ENCODE peak calls at places on chromosomes 6 and 20, in four cellular contexts. B is stomach; Y is naive thymus-derived CD4-positive, alpha-beta T cell; N is hepatocyte. G is an unnamed sample.

GRCh38 chr6:149484733-149485700 is at the start of gene ZC3H12D:
- DNase-seq in B (peak; percentile 59), Y (peak; percentile 75), N (peak; percentile 79), G (no peak)

GRCh38 chr20:36644032-36644712 is 1.8 kb downstream of the SLA2 start:
- DNase-seq in B (no peak), Y (peak; percentile 57), N (no peak), G (no peak)

GRCh38 chr6:128173290-128173689 is 272.4 kb upstream of the THEMIS start:
- DNase-seq in B (no peak), Y (no peak), N (no peak), G (no peak)

GRCh38 chr6:47727391-47727790 is 29.0 kb downstream of the ADGRF4 start:
- DNase-seq in B (no peak), Y (no peak), N (no peak), G (no peak)

GRCh38 chr6:143486752-143487151 is 24.8 kb downstream of the FUCA2 start:
- DNase-seq in B (no peak), Y (no peak), N (no peak), G (no peak)

GRCh38 chr6:55175778-55176084 is 1.4 kb downstream of the HCRTR2 start:
- DNase-seq in B (no peak), Y (no peak), N (no peak), G (no peak)

GRCh38 chr6:7016238-7016637 is 91.5 kb upstream of the RREB1 start:
- DNase-seq in B (no peak), Y (no peak), N (no peak), G (no peak)

GRCh38 chr6:115891704-115892225 is 168.9 kb downstream of the FRK start:
- DNase-seq in B (no peak), Y (no peak), N (no peak), G (no peak)

GRCh38 chr20:25584905-25585704 is at the start of gene NINL:
- DNase-seq in B (peak; percentile 63), Y (peak; percentile 46), N (peak; percentile 91), G (no peak)

GRCh38 chr20:31497838-31498540 is 16.3 kb upstream of the HM13 start:
- DNase-seq in B (no peak), Y (no peak), N (peak; percentile 26), G (no peak)

GRCh38 chr20:49216991-49217578 is 2.1 kb upstream of the DDX27 start:
- DNase-seq in B (peak; percentile 98), Y (peak; percentile 92), N (peak; percentile 97), G (peak; percentile 99)

GRCh38 chr6:38796850-38797249 is 81.7 kb downstream of the DNAH8 start:
- DNase-seq in B (peak; percentile 33), Y (no peak), N (no peak), G (no peak)

GRCh38 chr20:17155401-17155800 is 71.4 kb upstream of the PCSK2 start:
- DNase-seq in B (no peak), Y (no peak), N (no peak), G (no peak)

GRCh38 chr20:51491393-51491792 is 51.1 kb downstream of the NFATC2 start:
- DNase-seq in B (no peak), Y (no peak), N (no peak), G (peak; percentile 61)

DNA sequence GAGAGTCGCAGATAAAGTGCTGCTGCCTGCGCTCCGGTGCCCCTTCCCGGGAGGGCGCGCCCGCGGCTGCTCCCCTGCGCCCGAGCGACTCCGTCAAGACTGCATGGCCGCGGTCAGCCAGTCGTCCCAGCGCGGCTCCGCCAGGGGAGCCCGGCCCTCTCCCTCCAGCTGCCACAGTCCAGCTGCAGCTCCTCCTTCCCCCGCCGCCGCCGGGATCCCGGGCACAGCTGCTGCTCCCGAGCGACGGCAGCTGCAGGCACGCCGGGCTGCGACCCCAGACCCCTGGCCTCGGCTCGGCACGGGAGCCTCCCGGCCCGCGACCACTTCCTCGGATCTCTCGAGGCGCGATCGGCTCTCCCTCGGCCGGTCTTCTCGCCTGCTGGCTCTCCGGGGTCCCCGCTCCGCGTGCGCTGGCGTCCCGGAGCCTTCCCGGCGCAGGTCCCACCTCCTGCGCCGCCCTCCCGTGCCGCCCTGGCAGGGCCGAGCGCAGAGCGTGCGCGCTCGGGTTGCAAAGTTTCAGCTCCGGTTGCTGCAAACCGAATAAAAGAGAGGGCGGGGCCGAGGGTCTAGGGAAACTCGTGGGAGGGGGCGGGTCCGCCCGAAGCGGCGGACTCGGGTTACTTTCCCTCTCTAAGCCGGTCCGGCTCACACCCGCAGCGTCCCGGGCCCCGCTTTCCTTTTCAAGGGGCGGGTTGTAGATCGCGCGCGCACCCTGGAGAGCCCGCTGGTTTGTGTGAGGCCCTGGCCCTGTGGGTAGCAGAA is at the start of gene CNKSR3:
- DNase-seq in B (peak; percentile 93), Y (no peak), N (peak; percentile 97), G (peak; percentile 90)
- H3K4me3 ChIP-seq in B (peak within 1 kb of the TSS; percentile 85), Y (no peak within 1 kb of the TSS), N (peak within 1 kb of the TSS; percentile 86), G (peak within 1 kb of the TSS; percentile 68)

DNA sequence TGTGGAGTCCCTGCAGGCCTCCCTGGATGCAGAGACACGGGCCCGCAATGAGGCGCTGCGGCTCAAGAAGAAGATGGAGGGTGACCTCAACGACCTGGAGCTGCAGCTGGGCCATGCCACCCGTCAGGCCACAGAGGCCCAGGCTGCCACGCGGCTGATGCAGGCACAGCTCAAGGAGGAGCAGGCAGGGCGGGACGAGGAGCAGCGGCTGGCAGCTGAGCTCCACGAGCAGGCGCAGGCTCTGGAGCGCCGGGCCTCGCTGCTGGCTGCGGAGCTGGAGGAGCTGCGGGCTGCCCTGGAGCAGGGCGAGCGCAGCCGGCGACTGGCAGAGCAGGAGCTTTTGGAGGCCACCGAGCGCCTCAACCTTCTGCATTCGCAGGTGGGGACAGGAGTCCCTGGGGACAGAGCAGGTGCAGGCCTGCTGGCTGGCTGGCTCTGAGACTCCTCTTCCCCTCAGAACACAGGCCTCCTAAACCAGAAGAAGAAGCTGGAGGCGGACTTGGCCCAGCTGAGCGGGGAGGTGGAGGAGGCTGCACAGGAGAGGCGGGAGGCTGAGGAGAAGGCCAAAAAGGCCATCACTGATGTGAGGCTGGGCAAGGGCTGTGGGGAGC is 44.7 kb downstream of the MYH7B start:
- DNase-seq in B (no peak), Y (no peak), N (no peak), G (no peak)
- H3K36me3 ChIP-seq in B (peaks cover 97% of the 10 kb centered on the region), Y (peaks cover 12% of the 10 kb centered on the region), N (no peaks in the 10 kb centered on the region), G (peaks cover 65% of the 10 kb centered on the region)

GRCh38 chr6:132663661-132664060 is 4.7 kb upstream of the TAAR1 start:
- DNase-seq in B (no peak), Y (no peak), N (no peak), G (no peak)
- H3K4me3 ChIP-seq in B (no peak overlapping the region), Y (no peak overlapping the region), N (no peak overlapping the region), G (no peak overlapping the region)

DNA sequence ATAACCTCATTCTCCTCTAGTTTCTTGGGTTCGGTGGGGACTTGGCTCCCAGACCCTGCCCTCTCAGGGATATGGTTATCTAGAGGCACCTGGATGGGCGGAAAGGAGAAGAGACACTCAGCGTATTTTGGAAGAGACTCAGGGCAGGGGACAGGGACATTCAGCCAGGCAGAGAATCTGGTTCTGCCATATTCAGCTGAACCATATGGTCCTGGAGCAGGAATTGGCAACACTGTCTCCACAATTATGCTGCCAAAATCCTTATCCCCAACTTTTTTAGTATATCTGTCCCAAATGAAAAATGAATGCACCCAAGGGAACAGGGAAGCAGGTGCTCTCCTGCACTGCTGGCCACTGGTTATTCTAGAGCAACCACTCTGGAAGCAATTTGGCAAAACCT is 17.7 kb downstream of the SDC4 start:
- DNase-seq in B (no peak), Y (no peak), N (no peak), G (no peak)
- H3K36me3 ChIP-seq in B (peaks cover 97% of the 10 kb centered on the region), Y (no peaks in the 10 kb centered on the region), N (peaks cover 4% of the 10 kb centered on the region), G (peaks cover 100% of the 10 kb centered on the region)

DNA sequence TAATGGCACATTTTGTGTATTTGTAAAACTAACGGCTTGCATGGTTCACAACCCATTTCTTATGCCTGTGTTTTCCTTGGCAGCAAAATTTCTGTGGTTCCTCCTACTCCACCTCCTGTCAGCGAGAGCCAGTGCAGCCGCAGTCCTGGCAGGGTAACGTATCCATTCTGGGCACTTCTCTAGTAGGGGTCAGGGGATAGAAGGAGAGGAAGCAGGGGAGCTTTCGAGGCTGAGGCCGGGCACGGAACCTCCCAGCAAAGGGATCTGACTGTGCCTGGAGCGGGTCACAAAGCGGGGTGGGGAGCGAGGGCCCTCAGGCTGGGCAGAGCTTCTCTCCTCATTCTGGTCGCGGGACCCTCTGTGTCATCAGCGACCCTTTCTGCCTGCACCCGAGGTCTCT is 58.4 kb downstream of the SYTL3 start:
- DNase-seq in B (peak; percentile 33), Y (no peak), N (peak; percentile 37), G (no peak)
- H3K4me3 ChIP-seq in B (peak overlapping the region; percentile 16), Y (no peak overlapping the region), N (no peak overlapping the region), G (no peak overlapping the region)